ENCODE peak calls at places on chromosome 4, in six cellular contexts. One of them, this sample, is unnamed.

GRCh38 chr4:70601422-70602039 is 9.5 kb downstream of the AMBN start:
- DNase-seq in K562: peak
- DNase-seq in HCT116: peak
- DNase-seq in GM12878: peak
- DNase-seq in HepG2: peak
- DNase-seq in H1: peak
- DNase-seq in this sample: peak

GRCh38 chr4:77579406-77580076 is 26.1 kb upstream of the CXCL13 start:
- DNase-seq in K562: no peak
- DNase-seq in HCT116: peak
- DNase-seq in GM12878: no peak
- DNase-seq in HepG2: no peak
- DNase-seq in H1: no peak
- DNase-seq in this sample: no peak

GRCh38 chr4:76212301-76212700 is 1.3 kb downstream of the SCARB2 start:
- DNase-seq in K562: no peak
- DNase-seq in HCT116: no peak
- DNase-seq in GM12878: no peak
- DNase-seq in HepG2: no peak
- DNase-seq in H1: no peak
- DNase-seq in this sample: no peak

GRCh38 chr4:102027961-102028360 is 237.4 kb downstream of the BANK1 start:
- DNase-seq in K562: no peak
- DNase-seq in HCT116: no peak
- DNase-seq in GM12878: no peak
- DNase-seq in HepG2: no peak
- DNase-seq in H1: no peak
- DNase-seq in this sample: no peak

GRCh38 chr4:110058677-110059076 is 139.7 kb downstream of the ELOVL6 start:
- DNase-seq in K562: no peak
- DNase-seq in HCT116: no peak
- DNase-seq in GM12878: no peak
- DNase-seq in HepG2: no peak
- DNase-seq in H1: no peak
- DNase-seq in this sample: no peak

GRCh38 chr4:145703850-145704528 is 24.0 kb downstream of the C4orf51 start:
- DNase-seq in K562: no peak
- DNase-seq in HCT116: no peak
- DNase-seq in GM12878: no peak
- DNase-seq in HepG2: no peak
- DNase-seq in H1: peak
- DNase-seq in this sample: no peak

GRCh38 chr4:102438873-102439614 is 62.1 kb upstream of the NFKB1 start:
- DNase-seq in K562: no peak
- DNase-seq in HCT116: no peak
- DNase-seq in GM12878: no peak
- DNase-seq in HepG2: peak
- DNase-seq in H1: no peak
- DNase-seq in this sample: no peak

GRCh38 chr4:183797445-183798248 is 107.5 kb upstream of the STOX2 start:
- DNase-seq in K562: no peak
- DNase-seq in HCT116: no peak
- DNase-seq in GM12878: no peak
- DNase-seq in HepG2: no peak
- DNase-seq in H1: no peak
- DNase-seq in this sample: peak

GRCh38 chr4:48491514-48492176 is 1.6 kb downstream of the ZAR1 start:
- DNase-seq in K562: no peak
- DNase-seq in HCT116: no peak
- DNase-seq in GM12878: no peak
- DNase-seq in HepG2: no peak
- DNase-seq in H1: no peak
- DNase-seq in this sample: no peak

GRCh38 chr4:124085561-124086180 is 626.9 kb downstream of the ANKRD50 start:
- DNase-seq in K562: no peak
- DNase-seq in HCT116: no peak
- DNase-seq in GM12878: no peak
- DNase-seq in HepG2: no peak
- DNase-seq in H1: no peak
- DNase-seq in this sample: no peak

GRCh38 chr4:90318208-90318607 is 191.0 kb downstream of the CCSER1 start:
- DNase-seq in K562: no peak
- DNase-seq in HCT116: peak
- DNase-seq in GM12878: no peak
- DNase-seq in HepG2: no peak
- DNase-seq in H1: no peak
- DNase-seq in this sample: no peak

GRCh38 chr4:2927016-2927695 is 36.0 kb downstream of the NOP14 start:
- DNase-seq in K562: no peak
- DNase-seq in HCT116: no peak
- DNase-seq in GM12878: no peak
- DNase-seq in HepG2: no peak
- DNase-seq in H1: no peak
- DNase-seq in this sample: no peak

GRCh38 chr4:82618321-82618720 is 56.5 kb upstream of the TMEM150C start:
- DNase-seq in K562: no peak
- DNase-seq in HCT116: no peak
- DNase-seq in GM12878: no peak
- DNase-seq in HepG2: no peak
- DNase-seq in H1: no peak
- DNase-seq in this sample: peak

GRCh38 chr4:146243141-146243882 is 29.0 kb downstream of the REELD1 start:
- DNase-seq in K562: peak
- DNase-seq in HCT116: no peak
- DNase-seq in GM12878: peak
- DNase-seq in HepG2: no peak
- DNase-seq in H1: peak
- DNase-seq in this sample: no peak

GRCh38 chr4:24743931-24744330 is 51.4 kb upstream of the SOD3 start:
- DNase-seq in K562: no peak
- DNase-seq in HCT116: no peak
- DNase-seq in GM12878: no peak
- DNase-seq in HepG2: no peak
- DNase-seq in H1: no peak
- DNase-seq in this sample: no peak

GRCh38 chr4:11495818-11496217 is 67.1 kb upstream of the HS3ST1 start:
- DNase-seq in K562: no peak
- DNase-seq in HCT116: no peak
- DNase-seq in GM12878: no peak
- DNase-seq in HepG2: no peak
- DNase-seq in H1: no peak
- DNase-seq in this sample: no peak

GRCh38 chr4:1802151-1802715 is 9.1 kb downstream of the FGFR3 start:
- DNase-seq in K562: peak
- DNase-seq in HCT116: no peak
- DNase-seq in GM12878: no peak
- DNase-seq in HepG2: peak
- DNase-seq in H1: no peak
- DNase-seq in this sample: no peak

GRCh38 chr4:99816611-99817309 is at the start of gene DAPP1:
- DNase-seq in K562: no peak
- DNase-seq in HCT116: no peak
- DNase-seq in GM12878: peak
- DNase-seq in HepG2: no peak
- DNase-seq in H1: no peak
- DNase-seq in this sample: no peak

GRCh38 chr4:5921074-5921473 is 28.2 kb upstream of the CRMP1 start:
- DNase-seq in K562: no peak
- DNase-seq in HCT116: no peak
- DNase-seq in GM12878: no peak
- DNase-seq in HepG2: no peak
- DNase-seq in H1: no peak
- DNase-seq in this sample: no peak

GRCh38 chr4:90184560-90184959 is 57.4 kb downstream of the CCSER1 start:
- DNase-seq in K562: no peak
- DNase-seq in HCT116: no peak
- DNase-seq in GM12878: no peak
- DNase-seq in HepG2: no peak
- DNase-seq in H1: no peak
- DNase-seq in this sample: no peak

GRCh38 chr4:87465739-87466366 is 43.5 kb downstream of the NUDT9 start:
- DNase-seq in K562: peak
- DNase-seq in HCT116: peak
- DNase-seq in GM12878: peak
- DNase-seq in HepG2: peak
- DNase-seq in H1: no peak
- DNase-seq in this sample: peak

GRCh38 chr4:132437117-132437516 is 712.0 kb upstream of the PCDH10 start:
- DNase-seq in K562: no peak
- DNase-seq in HCT116: no peak
- DNase-seq in GM12878: no peak
- DNase-seq in HepG2: no peak
- DNase-seq in H1: no peak
- DNase-seq in this sample: no peak

GRCh38 chr4:122633211-122633610 is 12.3 kb upstream of the IL21 start:
- DNase-seq in K562: no peak
- DNase-seq in HCT116: no peak
- DNase-seq in GM12878: no peak
- DNase-seq in HepG2: no peak
- DNase-seq in H1: no peak
- DNase-seq in this sample: no peak

GRCh38 chr4:31657859-31658258 is 937.7 kb downstream of the PCDH7 start:
- DNase-seq in K562: no peak
- DNase-seq in HCT116: no peak
- DNase-seq in GM12878: no peak
- DNase-seq in HepG2: no peak
- DNase-seq in H1: no peak
- DNase-seq in this sample: no peak

GRCh38 chr4:13527983-13528822 is 16.1 kb downstream of the NKX3-2 start:
- DNase-seq in K562: peak
- DNase-seq in HCT116: no peak
- DNase-seq in GM12878: peak
- DNase-seq in HepG2: no peak
- DNase-seq in H1: no peak
- DNase-seq in this sample: peak

GRCh38 chr4:79682801-79683217 is 274.8 kb upstream of the GK2 start:
- DNase-seq in K562: no peak
- DNase-seq in HCT116: no peak
- DNase-seq in GM12878: no peak
- DNase-seq in HepG2: no peak
- DNase-seq in H1: no peak
- DNase-seq in this sample: no peak

GRCh38 chr4:128812360-128812958 is 3.0 kb downstream of the JADE1 start:
- DNase-seq in K562: peak
- DNase-seq in HCT116: peak
- DNase-seq in GM12878: no peak
- DNase-seq in HepG2: peak
- DNase-seq in H1: no peak
- DNase-seq in this sample: peak

GRCh38 chr4:173318648-173319211 is 15.4 kb downstream of the HMGB2 start:
- DNase-seq in K562: no peak
- DNase-seq in HCT116: peak
- DNase-seq in GM12878: no peak
- DNase-seq in HepG2: peak
- DNase-seq in H1: no peak
- DNase-seq in this sample: peak

GRCh38 chr4:6963139-6963611 is 53.5 kb downstream of the TBC1D14 start:
- DNase-seq in K562: no peak
- DNase-seq in HCT116: no peak
- DNase-seq in GM12878: no peak
- DNase-seq in HepG2: peak
- DNase-seq in H1: no peak
- DNase-seq in this sample: no peak

GRCh38 chr4:41939016-41939623 is 3.9 kb downstream of the TMEM33 start:
- DNase-seq in K562: no peak
- DNase-seq in HCT116: no peak
- DNase-seq in GM12878: no peak
- DNase-seq in HepG2: peak
- DNase-seq in H1: no peak
- DNase-seq in this sample: no peak

GRCh38 chr4:77821775-77822174 is 2.6 kb upstream of the CNOT6L start:
- DNase-seq in K562: no peak
- DNase-seq in HCT116: no peak
- DNase-seq in GM12878: no peak
- DNase-seq in HepG2: no peak
- DNase-seq in H1: no peak
- DNase-seq in this sample: no peak

GRCh38 chr4:78876568-78877320 is 62.5 kb downstream of the PAQR3 start:
- DNase-seq in K562: no peak
- DNase-seq in HCT116: no peak
- DNase-seq in GM12878: no peak
- DNase-seq in HepG2: no peak
- DNase-seq in H1: no peak
- DNase-seq in this sample: no peak

GRCh38 chr4:100826067-100826466 is 308.2 kb upstream of the EMCN start:
- DNase-seq in K562: no peak
- DNase-seq in HCT116: no peak
- DNase-seq in GM12878: peak
- DNase-seq in HepG2: no peak
- DNase-seq in H1: no peak
- DNase-seq in this sample: no peak
- TF ChIP-seq SIN3A in K562: no peak
- TF ChIP-seq SIN3A in HCT116: no peak
- TF ChIP-seq SIN3A in GM12878: no peak
- TF ChIP-seq SIN3A in HepG2: no peak
- TF ChIP-seq SIN3A in H1: no peak
- TF ChIP-seq SIN3A in this sample: no peak

GRCh38 chr4:107366016-107366415 is 329.9 kb upstream of the DKK2 start:
- DNase-seq in K562: no peak
- DNase-seq in HCT116: no peak
- DNase-seq in GM12878: no peak
- DNase-seq in HepG2: no peak
- DNase-seq in H1: no peak
- DNase-seq in this sample: no peak

GRCh38 chr4:107359208-107359607 is 323.1 kb upstream of the DKK2 start:
- DNase-seq in K562: no peak
- DNase-seq in HCT116: no peak
- DNase-seq in GM12878: no peak
- DNase-seq in HepG2: no peak
- DNase-seq in H1: no peak
- DNase-seq in this sample: no peak

GRCh38 chr4:107366900-107367299 is 330.8 kb upstream of the DKK2 start:
- DNase-seq in K562: no peak
- DNase-seq in HCT116: no peak
- DNase-seq in GM12878: no peak
- DNase-seq in HepG2: no peak
- DNase-seq in H1: no peak
- DNase-seq in this sample: no peak

GRCh38 chr4:107363137-107363536 is 327.0 kb upstream of the DKK2 start:
- DNase-seq in K562: no peak
- DNase-seq in HCT116: no peak
- DNase-seq in GM12878: no peak
- DNase-seq in HepG2: no peak
- DNase-seq in H1: no peak
- DNase-seq in this sample: no peak
- H2AFZ ChIP-seq in K562: no peak
- H2AFZ ChIP-seq in HCT116: no peak
- H2AFZ ChIP-seq in GM12878: no peak
- H2AFZ ChIP-seq in HepG2: no peak
- H2AFZ ChIP-seq in H1: no peak
- H2AFZ ChIP-seq in this sample: no peak

GRCh38 chr4:147709999-147710398 is 21.9 kb upstream of the ARHGAP10 start:
- DNase-seq in K562: no peak
- DNase-seq in HCT116: no peak
- DNase-seq in GM12878: no peak
- DNase-seq in HepG2: no peak
- DNase-seq in H1: no peak
- DNase-seq in this sample: no peak
- TF ChIP-seq SIN3A in K562: no peak
- TF ChIP-seq SIN3A in HCT116: no peak
- TF ChIP-seq SIN3A in GM12878: no peak
- TF ChIP-seq SIN3A in HepG2: no peak
- TF ChIP-seq SIN3A in H1: no peak
- TF ChIP-seq SIN3A in this sample: no peak

GRCh38 chr4:109025471-109026076 is 262.7 kb upstream of the ETNPPL start:
- DNase-seq in K562: no peak
- DNase-seq in HCT116: no peak
- DNase-seq in GM12878: no peak
- DNase-seq in HepG2: no peak
- DNase-seq in H1: no peak
- DNase-seq in this sample: no peak
- H2AFZ ChIP-seq in K562: peak
- H2AFZ ChIP-seq in HCT116: no peak
- H2AFZ ChIP-seq in GM12878: no peak
- H2AFZ ChIP-seq in HepG2: no peak
- H2AFZ ChIP-seq in H1: no peak
- H2AFZ ChIP-seq in this sample: no peak

This sample was measured in SK-N-SH.